ENCODE peak calls at places on chromosomes 4 and X, in four cellular contexts. One of them, this sample, is unnamed.

GRCh38 chr4:37793562-37793961 is 32.9 kb upstream of the PGM2 start:
- DNase-seq in left ventricle myocardium superior: no peak
- DNase-seq in kidney: no peak
- DNase-seq in adipocyte: peak
- DNase-seq in this sample: peak

GRCh38 chr4:88967883-88968316 is 89.1 kb downstream of the FAM13A start:
- DNase-seq in left ventricle myocardium superior: no peak
- DNase-seq in kidney: no peak
- DNase-seq in adipocyte: no peak
- DNase-seq in this sample: no peak

GRCh38 chr4:108477527-108478108 is 142.8 kb upstream of the RPL34 start:
- DNase-seq in left ventricle myocardium superior: no peak
- DNase-seq in kidney: no peak
- DNase-seq in adipocyte: no peak
- DNase-seq in this sample: no peak

GRCh38 chr4:15003441-15003890 is 1.2 kb downstream of the CPEB2 start:
- DNase-seq in left ventricle myocardium superior: peak
- DNase-seq in kidney: peak
- DNase-seq in adipocyte: peak
- DNase-seq in this sample: peak

GRCh38 chr4:47891928-47892327 is 22.5 kb downstream of the NFXL1 start:
- DNase-seq in left ventricle myocardium superior: no peak
- DNase-seq in kidney: no peak
- DNase-seq in adipocyte: no peak
- DNase-seq in this sample: no peak

GRCh38 chr4:30753316-30753715 is 33.1 kb downstream of the PCDH7 start:
- DNase-seq in left ventricle myocardium superior: no peak
- DNase-seq in kidney: no peak
- DNase-seq in adipocyte: peak
- DNase-seq in this sample: peak

GRCh38 chr4:125726121-125726520 is 411.4 kb downstream of the FAT4 start:
- DNase-seq in left ventricle myocardium superior: no peak
- DNase-seq in kidney: no peak
- DNase-seq in adipocyte: no peak
- DNase-seq in this sample: no peak

GRCh38 chrX:137286423-137286822 is 252.6 kb upstream of the GPR101 start:
- DNase-seq in left ventricle myocardium superior: no peak
- DNase-seq in kidney: no peak
- DNase-seq in adipocyte: no peak
- DNase-seq in this sample: no peak

GRCh38 chrX:74656079-74656745 is 41.8 kb upstream of the RLIM start:
- DNase-seq in left ventricle myocardium superior: no peak
- DNase-seq in kidney: peak
- DNase-seq in adipocyte: no peak
- DNase-seq in this sample: peak

GRCh38 chr4:95637047-95637600 is 88.4 kb upstream of the UNC5C start:
- DNase-seq in left ventricle myocardium superior: no peak
- DNase-seq in kidney: no peak
- DNase-seq in adipocyte: peak
- DNase-seq in this sample: no peak

GRCh38 chrX:67543818-67544217 is at the start of gene AR:
- DNase-seq in left ventricle myocardium superior: peak
- DNase-seq in kidney: peak
- DNase-seq in adipocyte: peak
- DNase-seq in this sample: peak

GRCh38 chrX:70052895-70053615 is 3.3 kb upstream of the AWAT2 start:
- DNase-seq in left ventricle myocardium superior: peak
- DNase-seq in kidney: no peak
- DNase-seq in adipocyte: no peak
- DNase-seq in this sample: no peak

GRCh38 chr4:25308761-25309160 is 3.8 kb upstream of the ZCCHC4 start:
- DNase-seq in left ventricle myocardium superior: no peak
- DNase-seq in kidney: no peak
- DNase-seq in adipocyte: no peak
- DNase-seq in this sample: peak

GRCh38 chr4:84952004-84952403 is 14.5 kb downstream of the WDFY3 start:
- DNase-seq in left ventricle myocardium superior: no peak
- DNase-seq in kidney: no peak
- DNase-seq in adipocyte: peak
- DNase-seq in this sample: peak

GRCh38 chrX:132463411-132463810 is 25.4 kb downstream of the MBNL3 start:
- DNase-seq in left ventricle myocardium superior: no peak
- DNase-seq in kidney: no peak
- DNase-seq in adipocyte: no peak
- DNase-seq in this sample: peak

GRCh38 chr4:158209825-158210807 is at the start of gene TMEM144:
- DNase-seq in left ventricle myocardium superior: peak
- DNase-seq in kidney: peak
- DNase-seq in adipocyte: peak
- DNase-seq in this sample: peak

GRCh38 chr4:144580421-144580820 is 65.5 kb upstream of the HHIP start:
- DNase-seq in left ventricle myocardium superior: no peak
- DNase-seq in kidney: no peak
- DNase-seq in adipocyte: no peak
- DNase-seq in this sample: no peak

GRCh38 chr4:21744046-21744445 is 204.5 kb downstream of the KCNIP4 start:
- DNase-seq in left ventricle myocardium superior: no peak
- DNase-seq in kidney: no peak
- DNase-seq in adipocyte: no peak
- DNase-seq in this sample: peak

GRCh38 chr4:42627887-42628646 is 28.8 kb downstream of the ATP8A1 start:
- DNase-seq in left ventricle myocardium superior: peak
- DNase-seq in kidney: peak
- DNase-seq in adipocyte: no peak
- DNase-seq in this sample: no peak